ENCODE peak calls at places on chromosomes 12 and 14, in five cellular contexts. L is prostate gland, I is right lobe of liver, Q is D721Med, A is heart left ventricle. Z is an unnamed sample.

GRCh38 chr14:103434868-103435442 is 49.7 kb downstream of the MARK3 start:
- DNase-seq in L (peak), I (no peak), Q (no peak), A (no peak), Z (no peak)

GRCh38 chr12:5187136-5187535 is 143.5 kb downstream of the KCNA5 start:
- DNase-seq in L (no peak), I (no peak), Q (no peak), A (no peak), Z (no peak)

GRCh38 chr12:19542606-19543005 is 103.3 kb downstream of the AEBP2 start:
- DNase-seq in L (no peak), I (no peak), Q (no peak), A (no peak), Z (no peak)

GRCh38 chr14:101071493-101071891 is 168.0 kb upstream of the RTL1 start:
- DNase-seq in L (no peak), I (peak), Q (no peak), A (no peak), Z (peak)

GRCh38 chr12:9721394-9722092 is 11.4 kb downstream of the CLECL1 start:
- DNase-seq in L (no peak), I (no peak), Q (no peak), A (no peak), Z (no peak)

GRCh38 chr14:20790439-20791116 is 9.5 kb downstream of the RNASE6 start:
- DNase-seq in L (no peak), I (no peak), Q (no peak), A (no peak), Z (no peak)

GRCh38 chr12:77609016-77609415 is 221.7 kb upstream of the NAV3 start:
- DNase-seq in L (no peak), I (no peak), Q (no peak), A (no peak), Z (no peak)

GRCh38 chr12:97159397-97159796 is 252.3 kb downstream of the NEDD1 start:
- DNase-seq in L (no peak), I (no peak), Q (no peak), A (no peak), Z (no peak)

GRCh38 chr14:80387563-80387981 is 176.3 kb upstream of the DIO2 start:
- DNase-seq in L (no peak), I (peak), Q (no peak), A (no peak), Z (no peak)

GRCh38 chr14:89921896-89922548 is 32.5 kb downstream of the EFCAB11 start:
- DNase-seq in L (no peak), I (no peak), Q (no peak), A (no peak), Z (no peak)

GRCh38 chr14:76701436-76701835 is 59.8 kb upstream of the VASH1 start:
- DNase-seq in L (no peak), I (no peak), Q (no peak), A (no peak), Z (no peak)

GRCh38 chr14:94426526-94426925 is 26.1 kb downstream of the SERPINA11 start:
- DNase-seq in L (peak), I (no peak), Q (no peak), A (no peak), Z (no peak)

GRCh38 chr12:79982371-79983062 is 47.6 kb upstream of the PPP1R12A start:
- DNase-seq in L (no peak), I (no peak), Q (no peak), A (no peak), Z (no peak)

GRCh38 chr14:39230416-39230815 is 3.3 kb upstream of the MIA2 start:
- DNase-seq in L (no peak), I (no peak), Q (no peak), A (no peak), Z (no peak)

GRCh38 chr14:39229222-39229543 is 4.5 kb upstream of the MIA2 start:
- DNase-seq in L (no peak), I (no peak), Q (no peak), A (no peak), Z (no peak)

GRCh38 chr14:39233680-39234326 is at the start of gene MIA2:
- DNase-seq in L (no peak), I (no peak), Q (no peak), A (no peak), Z (no peak)

GRCh38 chr14:39229601-39230110 is 4.1 kb upstream of the MIA2 start:
- DNase-seq in L (no peak), I (no peak), Q (no peak), A (no peak), Z (no peak)

DNA sequence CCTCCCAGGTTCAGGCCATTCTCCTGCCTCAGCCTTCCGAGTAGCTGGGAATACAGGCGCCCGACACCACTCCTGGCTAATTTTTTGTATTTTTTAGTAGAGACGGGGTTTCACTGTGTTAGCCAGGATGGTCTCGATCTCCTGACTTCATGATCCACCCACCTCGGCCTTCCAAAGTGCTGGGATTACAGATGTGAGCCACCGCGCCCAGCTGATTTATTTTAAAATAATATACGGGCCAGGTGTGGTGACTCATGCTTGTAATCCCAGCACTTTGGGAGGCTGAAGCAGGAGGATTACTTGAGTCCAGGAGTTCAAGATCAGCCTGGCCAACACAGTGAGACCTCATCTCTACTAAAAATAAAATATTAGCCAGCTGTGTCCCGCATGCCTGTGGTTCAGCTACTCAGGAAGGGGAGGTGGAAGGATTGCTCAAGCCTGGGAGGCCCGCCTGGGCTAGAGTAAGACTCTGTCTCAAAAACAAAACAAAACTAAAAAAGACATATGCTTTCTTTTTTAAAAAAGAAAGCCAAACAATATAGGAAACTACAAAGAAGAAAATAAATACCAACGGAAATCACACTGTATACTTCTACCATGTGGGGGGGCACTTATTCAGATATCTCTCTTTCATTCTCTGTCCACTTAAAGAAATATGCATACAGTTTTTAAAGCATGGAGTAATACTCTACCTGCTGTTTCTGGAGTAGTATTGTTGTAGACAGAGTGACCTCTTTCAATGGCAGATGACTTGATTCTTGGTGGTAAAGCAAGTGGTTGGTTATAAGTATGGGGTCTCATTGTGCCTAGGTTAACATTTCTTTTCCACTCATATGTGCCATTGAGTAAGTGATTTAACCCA is 930 bp upstream of the MIA2 start:
- DNase-seq in L (no peak), I (peak), Q (no peak), A (no peak), Z (no peak)
- TF ChIP-seq CTCF in L (no peak), I (no peak), Q (no peak), A (no peak), Z (peak)

DNA sequence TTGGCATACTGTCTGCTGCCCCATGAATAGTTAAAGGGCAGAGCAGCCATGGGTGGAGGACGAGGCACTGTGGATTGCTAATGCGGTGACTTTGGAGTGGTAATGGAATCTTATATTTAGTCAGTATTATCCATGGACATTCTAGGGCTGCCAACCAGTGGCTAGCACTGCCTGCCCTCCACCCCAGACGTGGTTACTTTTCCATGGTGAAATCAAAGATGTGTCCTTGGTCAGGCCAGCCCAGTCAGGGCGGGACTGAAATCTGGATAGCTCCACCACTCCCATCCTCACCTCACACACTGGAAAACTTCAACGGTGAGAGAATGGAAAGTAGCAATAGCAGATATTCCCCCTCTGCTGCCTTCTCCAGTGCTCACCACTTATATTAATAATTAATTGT is 2.3 kb downstream of the TTC9 start:
- DNase-seq in L (no peak), I (no peak), Q (no peak), A (no peak), Z (no peak)
- TF ChIP-seq CTCF in L (no peak), I (no peak), Q (no peak), A (no peak), Z (no peak)

GRCh38 chr12:48978741-48979601 is 849 bp downstream of the WNT1 start:
- DNase-seq in L (no peak), I (no peak), Q (no peak), A (no peak), Z (no peak)

GRCh38 chr12:48981757-48982157 is 3.6 kb downstream of the WNT1 start:
- DNase-seq in L (no peak), I (no peak), Q (no peak), A (no peak), Z (no peak)

GRCh38 chr12:48980953-48981756 is 3.0 kb downstream of the WNT1 start:
- DNase-seq in L (no peak), I (no peak), Q (no peak), A (peak), Z (no peak)

GRCh38 chr12:48979602-48980388 is 1.7 kb downstream of the WNT1 start:
- DNase-seq in L (no peak), I (no peak), Q (no peak), A (no peak), Z (no peak)

GRCh38 chr12:48980389-48980952 is 2.3 kb downstream of the WNT1 start:
- DNase-seq in L (no peak), I (no peak), Q (no peak), A (no peak), Z (no peak)
- TF ChIP-seq CTCF in L (no peak), I (no peak), Q (peak), A (no peak), Z (no peak)

GRCh38 chr12:132153501-132154340 is 9.5 kb downstream of the NOC4L start:
- DNase-seq in L (peak), I (no peak), Q (peak), A (peak), Z (peak)
- TF ChIP-seq CTCF in L (peak), I (peak), Q (peak), A (peak), Z (peak)

GRCh38 chr14:21868442-21869046 is 194.9 kb upstream of the OR4E1 start:
- DNase-seq in L (peak), I (no peak), Q (no peak), A (no peak), Z (no peak)

GRCh38 chr14:21874946-21875345 is 201.3 kb upstream of the OR4E1 start:
- DNase-seq in L (no peak), I (no peak), Q (no peak), A (no peak), Z (no peak)

GRCh38 chr14:21874167-21874566 is 200.5 kb upstream of the OR4E1 start:
- DNase-seq in L (no peak), I (no peak), Q (no peak), A (no peak), Z (no peak)
- TF ChIP-seq CTCF in L (no peak), I (no peak), Q (no peak), A (no peak), Z (no peak)

DNA sequence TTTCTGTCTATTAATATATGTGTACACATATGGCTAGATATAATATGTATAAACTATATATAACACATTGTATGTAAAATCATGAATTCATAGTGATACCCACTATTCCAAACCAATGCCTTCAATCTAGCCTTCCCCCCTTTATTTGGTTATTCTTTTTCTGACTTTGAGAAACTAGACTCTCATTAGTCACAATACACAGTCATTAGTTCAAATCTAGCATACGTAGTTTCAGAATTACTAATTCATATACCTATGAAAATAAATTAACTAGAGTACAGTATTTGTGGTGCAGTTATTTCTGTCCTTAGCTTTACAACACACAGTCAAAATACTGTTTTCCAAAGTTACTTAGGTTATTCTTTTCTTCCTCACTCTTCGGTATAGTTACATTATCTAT is 268.2 kb downstream of the DPF3 start:
- DNase-seq in L (no peak), I (no peak), Q (no peak), A (no peak), Z (no peak)
- TF ChIP-seq CTCF in L (no peak), I (no peak), Q (no peak), A (no peak), Z (no peak)

GRCh38 chr12:67457799-67458680 is 188.9 kb downstream of the CAND1 start:
- DNase-seq in L (no peak), I (no peak), Q (no peak), A (no peak), Z (no peak)
- TF ChIP-seq CTCF in L (no peak), I (peak), Q (no peak), A (peak), Z (peak)